ENCODE peak calls at places on chromosomes 13 and 19, in ten cellular contexts. One of them, this sample, is unnamed.

GRCh38 chr13:32267836-32268439 is 47.2 kb downstream of the ZAR1L start:
- DNase-seq in IMR-90: no peak
- DNase-seq in SK-N-SH: no peak
- DNase-seq in fibroblast of lung: no peak
- DNase-seq in tibial artery: no peak
- DNase-seq in lower leg skin: no peak
- DNase-seq in A673: no peak
- DNase-seq in ascending aorta: no peak
- DNase-seq in bronchial epithelial cell: peak
- DNase-seq in endodermal cell: peak
- DNase-seq in this sample: peak

GRCh38 chr13:27621366-27622101 is at the start of gene POLR1D:
- DNase-seq in ascending aorta: peak
- DNase-seq in A673: peak
- DNase-seq in fibroblast of lung: peak
- DNase-seq in endodermal cell: peak
- DNase-seq in tibial artery: peak
- DNase-seq in bronchial epithelial cell: peak
- DNase-seq in lower leg skin: peak
- DNase-seq in IMR-90: peak
- DNase-seq in SK-N-SH: peak
- DNase-seq in this sample: no peak

GRCh38 chr13:43787998-43788397 is 1.2 kb upstream of the ENOX1 start:
- DNase-seq in fibroblast of lung: peak
- DNase-seq in SK-N-SH: peak
- DNase-seq in bronchial epithelial cell: peak
- DNase-seq in tibial artery: no peak
- DNase-seq in ascending aorta: no peak
- DNase-seq in A673: peak
- DNase-seq in IMR-90: peak
- DNase-seq in endodermal cell: no peak
- DNase-seq in lower leg skin: no peak
- DNase-seq in this sample: no peak

GRCh38 chr19:58046856-58047255 is 12.2 kb upstream of the ZNF135 start:
- DNase-seq in bronchial epithelial cell: no peak
- DNase-seq in A673: no peak
- DNase-seq in ascending aorta: no peak
- DNase-seq in endodermal cell: no peak
- DNase-seq in lower leg skin: no peak
- DNase-seq in IMR-90: no peak
- DNase-seq in SK-N-SH: no peak
- DNase-seq in fibroblast of lung: no peak
- DNase-seq in tibial artery: no peak
- DNase-seq in this sample: no peak

GRCh38 chr19:42528354-42529247 is at the start of gene CEACAM1:
- DNase-seq in endodermal cell: no peak
- DNase-seq in A673: peak
- DNase-seq in lower leg skin: peak
- DNase-seq in fibroblast of lung: no peak
- DNase-seq in IMR-90: no peak
- DNase-seq in SK-N-SH: no peak
- DNase-seq in bronchial epithelial cell: peak
- DNase-seq in ascending aorta: peak
- DNase-seq in tibial artery: no peak
- DNase-seq in this sample: no peak

GRCh38 chr19:28523619-28524018 is 689.3 kb downstream of the UQCRFS1 start:
- DNase-seq in ascending aorta: no peak
- DNase-seq in A673: no peak
- DNase-seq in IMR-90: no peak
- DNase-seq in lower leg skin: no peak
- DNase-seq in SK-N-SH: no peak
- DNase-seq in tibial artery: no peak
- DNase-seq in bronchial epithelial cell: no peak
- DNase-seq in endodermal cell: no peak
- DNase-seq in fibroblast of lung: no peak
- DNase-seq in this sample: no peak

GRCh38 chr13:95301947-95302386 is 716 bp upstream of the ABCC4 start:
- DNase-seq in fibroblast of lung: no peak
- DNase-seq in A673: peak
- DNase-seq in lower leg skin: no peak
- DNase-seq in bronchial epithelial cell: no peak
- DNase-seq in tibial artery: no peak
- DNase-seq in endodermal cell: no peak
- DNase-seq in IMR-90: no peak
- DNase-seq in SK-N-SH: peak
- DNase-seq in ascending aorta: peak
- DNase-seq in this sample: no peak

GRCh38 chr19:36528921-36529518 is 949 bp upstream of the ZNF260 start:
- DNase-seq in ascending aorta: no peak
- DNase-seq in SK-N-SH: peak
- DNase-seq in lower leg skin: no peak
- DNase-seq in A673: peak
- DNase-seq in endodermal cell: peak
- DNase-seq in fibroblast of lung: no peak
- DNase-seq in tibial artery: no peak
- DNase-seq in IMR-90: no peak
- DNase-seq in bronchial epithelial cell: no peak
- DNase-seq in this sample: no peak

GRCh38 chr13:33153421-33154381 is 131.9 kb downstream of the STARD13 start:
- DNase-seq in fibroblast of lung: peak
- DNase-seq in A673: no peak
- DNase-seq in IMR-90: peak
- DNase-seq in tibial artery: no peak
- DNase-seq in lower leg skin: peak
- DNase-seq in SK-N-SH: no peak
- DNase-seq in ascending aorta: no peak
- DNase-seq in endodermal cell: peak
- DNase-seq in bronchial epithelial cell: peak
- DNase-seq in this sample: no peak

GRCh38 chr19:45705710-45706415 is 13.4 kb downstream of the QPCTL start:
- DNase-seq in bronchial epithelial cell: no peak
- DNase-seq in IMR-90: no peak
- DNase-seq in SK-N-SH: no peak
- DNase-seq in lower leg skin: no peak
- DNase-seq in tibial artery: no peak
- DNase-seq in A673: no peak
- DNase-seq in endodermal cell: no peak
- DNase-seq in fibroblast of lung: no peak
- DNase-seq in ascending aorta: no peak
- DNase-seq in this sample: no peak

GRCh38 chr19:31625056-31625455 is 275.8 kb upstream of the TSHZ3 start:
- DNase-seq in tibial artery: no peak
- DNase-seq in bronchial epithelial cell: no peak
- DNase-seq in endodermal cell: no peak
- DNase-seq in lower leg skin: peak
- DNase-seq in SK-N-SH: no peak
- DNase-seq in ascending aorta: no peak
- DNase-seq in fibroblast of lung: no peak
- DNase-seq in A673: no peak
- DNase-seq in IMR-90: no peak
- DNase-seq in this sample: no peak

GRCh38 chr19:12141405-12141736 is 1.2 kb upstream of the ZNF20 start:
- DNase-seq in ascending aorta: no peak
- DNase-seq in lower leg skin: no peak
- DNase-seq in tibial artery: no peak
- DNase-seq in fibroblast of lung: no peak
- DNase-seq in endodermal cell: no peak
- DNase-seq in bronchial epithelial cell: no peak
- DNase-seq in SK-N-SH: no peak
- DNase-seq in A673: no peak
- DNase-seq in IMR-90: no peak
- DNase-seq in this sample: no peak

GRCh38 chr19:12139885-12140544 is at the start of gene ZNF20:
- DNase-seq in A673: peak
- DNase-seq in SK-N-SH: peak
- DNase-seq in fibroblast of lung: peak
- DNase-seq in ascending aorta: peak
- DNase-seq in lower leg skin: peak
- DNase-seq in endodermal cell: peak
- DNase-seq in tibial artery: peak
- DNase-seq in IMR-90: peak
- DNase-seq in bronchial epithelial cell: peak
- DNase-seq in this sample: no peak

GRCh38 chr19:12137541-12137940 is 2.6 kb downstream of the ZNF20 start:
- DNase-seq in bronchial epithelial cell: no peak
- DNase-seq in lower leg skin: peak
- DNase-seq in fibroblast of lung: no peak
- DNase-seq in SK-N-SH: no peak
- DNase-seq in A673: peak
- DNase-seq in tibial artery: no peak
- DNase-seq in ascending aorta: no peak
- DNase-seq in endodermal cell: peak
- DNase-seq in IMR-90: no peak
- DNase-seq in this sample: no peak

GRCh38 chr19:12139309-12139708 is 841 bp downstream of the ZNF20 start:
- DNase-seq in IMR-90: peak
- DNase-seq in ascending aorta: no peak
- DNase-seq in bronchial epithelial cell: no peak
- DNase-seq in lower leg skin: peak
- DNase-seq in endodermal cell: no peak
- DNase-seq in tibial artery: no peak
- DNase-seq in fibroblast of lung: peak
- DNase-seq in SK-N-SH: no peak
- DNase-seq in A673: no peak
- DNase-seq in this sample: no peak

DNA sequence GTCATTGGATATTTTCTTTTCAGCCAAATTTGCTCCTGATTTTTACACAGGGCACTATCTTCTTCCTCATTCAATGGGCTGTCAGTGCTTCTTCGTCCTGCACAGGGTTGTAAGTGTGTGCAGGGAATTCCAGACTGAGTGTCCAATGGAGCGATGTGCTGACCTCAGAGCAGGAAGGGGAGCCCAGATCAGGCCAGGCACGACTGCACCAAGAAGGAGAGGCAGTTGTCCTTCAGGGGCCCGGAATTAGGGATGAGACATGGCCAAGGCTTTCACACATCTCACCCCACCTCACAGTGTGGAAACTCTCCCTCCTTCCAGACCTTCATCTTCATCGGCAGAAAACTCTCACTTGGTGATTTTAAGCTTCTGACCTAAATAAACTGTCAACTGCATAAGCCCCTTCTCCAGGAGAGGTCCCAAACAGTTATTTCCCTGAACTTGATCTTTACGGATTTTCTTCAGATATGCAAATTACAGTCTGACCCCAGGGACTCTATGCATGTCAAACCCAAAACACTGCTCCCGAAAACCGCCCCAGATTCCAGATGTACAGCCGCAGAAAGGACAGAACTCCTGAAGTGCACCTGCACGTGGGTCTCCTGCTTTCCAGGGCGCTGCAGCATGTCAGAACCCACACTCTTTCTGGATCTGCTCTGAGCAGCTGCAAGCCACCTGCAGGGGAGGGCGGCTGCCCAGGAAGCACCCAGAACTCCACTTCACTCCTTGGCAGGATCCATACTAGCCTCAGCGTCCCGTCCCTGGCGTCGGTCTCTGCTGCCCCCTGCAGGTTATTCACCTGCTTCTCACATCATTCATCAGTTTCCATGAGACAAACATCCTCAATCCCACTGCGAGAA is 625 bp upstream of the ZNF20 start:
- DNase-seq in tibial artery: peak
- DNase-seq in lower leg skin: peak
- DNase-seq in SK-N-SH: peak
- DNase-seq in endodermal cell: peak
- DNase-seq in ascending aorta: peak
- DNase-seq in A673: peak
- DNase-seq in fibroblast of lung: peak
- DNase-seq in IMR-90: peak
- DNase-seq in bronchial epithelial cell: peak
- DNase-seq in this sample: no peak
- H3K4me3 ChIP-seq in tibial artery: peak
- H3K4me3 ChIP-seq in lower leg skin: no peak
- H3K4me3 ChIP-seq in SK-N-SH: peak
- H3K4me3 ChIP-seq in endodermal cell: peak
- H3K4me3 ChIP-seq in ascending aorta: peak
- H3K4me3 ChIP-seq in A673: peak
- H3K4me3 ChIP-seq in fibroblast of lung: peak
- H3K4me3 ChIP-seq in IMR-90: peak
- H3K4me3 ChIP-seq in bronchial epithelial cell: peak
- H3K4me3 ChIP-seq in this sample: peak

DNA sequence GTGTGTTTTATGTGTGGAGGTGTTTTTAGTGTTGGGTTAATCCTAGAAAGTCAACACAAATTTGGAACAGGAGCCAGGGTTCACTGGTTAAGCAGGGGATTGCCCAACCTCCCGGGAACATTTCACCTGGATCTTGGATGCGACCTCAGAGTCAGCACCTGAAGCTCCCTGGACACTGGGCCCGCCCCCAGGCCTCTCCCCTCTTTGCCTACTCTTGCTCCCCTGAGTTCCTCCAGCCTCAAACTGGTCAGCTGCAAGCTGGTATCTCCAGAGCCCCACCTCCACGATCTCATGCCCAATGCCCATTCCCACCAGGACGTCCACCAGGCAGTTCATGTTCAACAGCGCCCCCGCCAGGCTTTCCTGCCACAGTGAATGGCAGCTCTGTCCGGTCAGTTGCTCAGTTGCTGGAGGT is 9.7 kb downstream of the HSD17B14 start:
- DNase-seq in endodermal cell: peak
- DNase-seq in A673: no peak
- DNase-seq in SK-N-SH: no peak
- DNase-seq in lower leg skin: no peak
- DNase-seq in ascending aorta: no peak
- DNase-seq in fibroblast of lung: no peak
- DNase-seq in tibial artery: no peak
- DNase-seq in bronchial epithelial cell: no peak
- DNase-seq in IMR-90: no peak
- DNase-seq in this sample: no peak
- TF ChIP-seq CTCF in endodermal cell: peak
- TF ChIP-seq CTCF in A673: peak
- TF ChIP-seq CTCF in SK-N-SH: peak
- TF ChIP-seq CTCF in lower leg skin: no peak
- TF ChIP-seq CTCF in ascending aorta: no peak
- TF ChIP-seq CTCF in fibroblast of lung: no peak
- TF ChIP-seq CTCF in tibial artery: no peak
- TF ChIP-seq CTCF in bronchial epithelial cell: peak
- TF ChIP-seq CTCF in IMR-90: no peak
- TF ChIP-seq CTCF in this sample: no peak

DNA sequence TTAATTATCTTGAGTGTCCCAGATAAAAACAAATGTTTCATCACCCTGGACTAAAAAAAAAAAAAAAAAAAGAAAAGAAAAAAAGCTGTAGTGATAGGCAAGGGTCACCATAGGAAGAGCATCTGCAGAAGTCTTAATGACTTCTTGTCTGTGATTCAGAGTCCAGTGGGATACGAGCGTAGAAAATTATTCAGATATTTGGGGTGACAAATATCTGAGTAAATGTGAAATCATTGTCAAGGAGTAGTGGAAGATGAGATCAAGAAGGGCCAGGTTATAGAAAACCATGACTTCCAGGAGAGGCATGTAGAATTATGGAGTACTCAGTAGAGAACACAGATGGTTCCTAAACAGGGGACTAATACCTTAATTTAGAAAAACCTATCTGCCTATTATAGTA is 369.5 kb downstream of the DCT start:
- DNase-seq in SK-N-SH: no peak
- DNase-seq in lower leg skin: no peak
- DNase-seq in IMR-90: peak
- DNase-seq in A673: no peak
- DNase-seq in fibroblast of lung: peak
- DNase-seq in tibial artery: no peak
- DNase-seq in bronchial epithelial cell: no peak
- DNase-seq in ascending aorta: no peak
- DNase-seq in endodermal cell: no peak
- DNase-seq in this sample: no peak
- H3K4me3 ChIP-seq in SK-N-SH: no peak
- H3K4me3 ChIP-seq in lower leg skin: no peak
- H3K4me3 ChIP-seq in IMR-90: no peak
- H3K4me3 ChIP-seq in A673: no peak
- H3K4me3 ChIP-seq in fibroblast of lung: no peak
- H3K4me3 ChIP-seq in tibial artery: no peak
- H3K4me3 ChIP-seq in bronchial epithelial cell: no peak
- H3K4me3 ChIP-seq in ascending aorta: no peak
- H3K4me3 ChIP-seq in endodermal cell: no peak
- H3K4me3 ChIP-seq in this sample: no peak

GRCh38 chr19:15454371-15454800 is 4.6 kb upstream of the WIZ start:
- DNase-seq in ascending aorta: no peak
- DNase-seq in lower leg skin: no peak
- DNase-seq in bronchial epithelial cell: no peak
- DNase-seq in fibroblast of lung: no peak
- DNase-seq in IMR-90: no peak
- DNase-seq in A673: no peak
- DNase-seq in SK-N-SH: no peak
- DNase-seq in endodermal cell: no peak
- DNase-seq in tibial artery: no peak
- DNase-seq in this sample: no peak
- TF ChIP-seq CTCF in ascending aorta: no peak
- TF ChIP-seq CTCF in lower leg skin: no peak
- TF ChIP-seq CTCF in bronchial epithelial cell: peak
- TF ChIP-seq CTCF in fibroblast of lung: no peak
- TF ChIP-seq CTCF in IMR-90: no peak
- TF ChIP-seq CTCF in A673: no peak
- TF ChIP-seq CTCF in SK-N-SH: peak
- TF ChIP-seq CTCF in endodermal cell: peak
- TF ChIP-seq CTCF in tibial artery: no peak
- TF ChIP-seq CTCF in this sample: no peak

This sample was measured in Panc1.